ENCODE peak calls at places on chromosomes 11 and 22, in five cellular contexts. U, I, D, F and P are unnamed samples.

GRCh38 chr11:76810151-76810853 is 27.1 kb downstream of the TSKU start:
- DNase-seq in U (no peak), I (no peak), D (no peak), F (no peak), P (no peak)

GRCh38 chr11:26028294-26028954 is 303.5 kb upstream of the ANO3 start:
- DNase-seq in U (no peak), I (no peak), D (no peak), F (peak), P (no peak)

GRCh38 chr22:50012201-50013181 is at the start of gene IL17REL:
- DNase-seq in U (no peak), I (no peak), D (no peak), F (no peak), P (peak)

GRCh38 chr11:119594639-119595249 is 134.3 kb downstream of the NECTIN1 start:
- DNase-seq in U (no peak), I (peak), D (no peak), F (peak), P (no peak)

GRCh38 chr11:71298761-71299181 is 46.4 kb upstream of the SHANK2 start:
- DNase-seq in U (no peak), I (no peak), D (no peak), F (no peak), P (no peak)

GRCh38 chr11:116422976-116423375 is 349.8 kb downstream of the BUD13 start:
- DNase-seq in U (no peak), I (no peak), D (peak), F (peak), P (peak)

GRCh38 chr11:116112031-116112935 is 608.1 kb upstream of the CADM1 start:
- DNase-seq in U (no peak), I (no peak), D (no peak), F (no peak), P (no peak)

GRCh38 chr11:67054851-67055523 is 1.7 kb upstream of the RHOD start:
- DNase-seq in U (no peak), I (peak), D (no peak), F (peak), P (peak)

GRCh38 chr11:7573193-7573557 is 59.4 kb downstream of the PPFIBP2 start:
- DNase-seq in U (no peak), I (no peak), D (no peak), F (no peak), P (no peak)

GRCh38 chr22:35397095-35397904 is 2.6 kb upstream of the MCM5 start:
- DNase-seq in U (no peak), I (no peak), D (no peak), F (peak), P (no peak)

GRCh38 chr11:70019576-70020011 is 58.5 kb upstream of the ANO1 start:
- DNase-seq in U (no peak), I (no peak), D (no peak), F (no peak), P (no peak)

GRCh38 chr11:70364745-70365535 is 33.4 kb upstream of the CTTN start:
- DNase-seq in U (peak), I (no peak), D (no peak), F (no peak), P (no peak)

GRCh38 chr11:94820480-94820879 is 52.3 kb downstream of the AMOTL1 start:
- DNase-seq in U (no peak), I (no peak), D (no peak), F (no peak), P (no peak)

GRCh38 chr11:119532551-119532950 is 109.6 kb upstream of the THY1 start:
- DNase-seq in U (no peak), I (no peak), D (no peak), F (no peak), P (no peak)

GRCh38 chr22:39270280-39270679 is 25.5 kb upstream of the PDGFB start:
- DNase-seq in U (no peak), I (no peak), D (no peak), F (no peak), P (no peak)

GRCh38 chr11:79092791-79093313 is 348.0 kb downstream of the TENM4 start:
- DNase-seq in U (no peak), I (no peak), D (no peak), F (no peak), P (no peak)

GRCh38 chr22:36467946-36468345 is 13.5 kb downstream of the TXN2 start:
- DNase-seq in U (no peak), I (peak), D (no peak), F (no peak), P (no peak)

GRCh38 chr22:50576070-50576469 is 2.2 kb downstream of the CPT1B start:
- DNase-seq in U (no peak), I (peak), D (no peak), F (peak), P (peak)

GRCh38 chr11:67276821-67277230 is 10.6 kb downstream of the GRK2 start:
- DNase-seq in U (no peak), I (peak), D (no peak), F (no peak), P (no peak)

GRCh38 chr11:102446606-102447005 is 6.0 kb downstream of the TMEM123 start:
- DNase-seq in U (no peak), I (no peak), D (no peak), F (no peak), P (no peak)

GRCh38 chr11:12179019-12179418 is 68.6 kb downstream of the MICAL2 start:
- DNase-seq in U (no peak), I (no peak), D (no peak), F (no peak), P (no peak)
- H3K4me2 ChIP-seq in U (no peak), I (no peak), D (no peak), F (no peak), P (no peak)

DNA sequence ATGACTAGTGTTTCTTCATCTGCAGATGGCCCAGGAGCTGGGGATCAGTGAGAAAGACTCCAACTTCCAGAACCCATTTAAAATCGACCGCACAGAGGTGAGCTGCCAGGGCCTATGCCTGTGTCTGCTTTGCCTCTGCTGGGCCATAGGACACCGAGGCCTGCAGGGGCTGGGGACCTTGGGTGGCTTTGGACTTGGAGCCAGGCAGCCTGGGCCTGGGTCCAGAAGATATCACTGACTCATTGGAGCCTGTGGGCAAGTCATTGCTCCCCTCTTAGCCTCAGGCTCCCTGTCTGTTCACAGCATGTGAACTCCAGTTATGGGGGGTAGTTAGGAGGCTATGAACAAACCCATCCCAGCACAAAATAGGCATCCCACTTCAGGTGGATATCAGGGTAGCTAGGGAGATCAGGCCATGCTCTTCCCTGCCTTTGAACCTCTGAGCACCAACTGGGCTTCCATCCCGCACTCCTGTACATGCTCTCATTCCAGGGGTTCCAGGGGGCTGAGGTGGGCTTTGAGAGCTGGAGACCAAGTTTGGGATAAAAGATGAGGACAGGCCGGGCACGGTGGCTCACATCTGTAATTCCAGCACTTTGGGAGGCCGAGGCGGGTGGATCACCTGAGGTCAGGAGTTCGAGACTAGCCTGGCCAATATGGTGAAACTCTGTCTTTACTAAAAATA is 13.4 kb downstream of the CCDC134 start:
- DNase-seq in U (no peak), I (no peak), D (no peak), F (no peak), P (no peak)
- TF ChIP-seq GABPA in U (no peak), I (no peak), D (no peak), F (no peak), P (no peak)

DNA sequence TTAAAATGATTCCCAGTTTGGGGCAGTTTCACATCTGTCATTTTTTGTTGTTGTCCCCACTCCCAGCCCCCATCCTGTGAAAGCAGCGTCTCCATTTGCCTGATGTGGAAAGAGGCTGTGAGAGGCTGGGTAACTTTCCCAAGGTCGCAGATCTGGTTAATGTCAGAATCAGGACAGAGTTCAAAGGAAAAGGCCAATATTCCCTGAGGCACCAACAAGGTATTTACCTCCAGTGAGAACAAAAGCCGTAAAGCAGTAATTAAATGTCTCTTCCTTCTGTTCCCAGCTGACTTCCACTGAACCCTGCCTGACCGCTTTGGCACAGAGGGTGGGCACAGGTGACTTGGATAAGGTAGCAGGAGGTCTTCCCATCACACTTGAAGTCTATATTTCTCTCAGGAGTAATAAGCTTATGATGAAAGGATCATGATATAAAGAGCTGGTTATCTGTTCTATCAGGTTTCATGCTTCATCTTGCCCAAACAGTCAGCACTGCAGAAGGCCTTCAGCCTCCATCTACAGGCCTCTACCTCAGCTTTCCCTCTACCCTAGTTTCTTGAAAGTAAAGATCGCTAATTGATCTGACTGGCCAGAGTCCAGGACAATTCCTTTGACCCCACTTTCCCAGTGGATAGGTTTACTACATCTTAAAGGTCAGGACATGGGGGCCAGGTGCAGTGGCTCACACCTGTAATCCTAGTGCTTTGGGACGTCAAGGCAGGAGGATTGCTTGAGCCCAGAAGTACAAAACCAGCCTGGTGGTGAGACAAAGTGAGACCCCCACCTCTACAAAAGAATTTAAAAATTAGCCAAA is 9.4 kb downstream of the C11orf91 start:
- DNase-seq in U (no peak), I (no peak), D (no peak), F (peak), P (no peak)
- H3K4me2 ChIP-seq in U (no peak), I (no peak), D (no peak), F (peak), P (peak)

GRCh38 chr11:65488273-65489058 is 10.4 kb upstream of the MALAT1 start:
- DNase-seq in U (no peak), I (no peak), D (no peak), F (no peak), P (no peak)
- TF ChIP-seq GABPA in U (no peak), I (no peak), D (no peak), F (no peak), P (no peak)

GRCh38 chr11:22795914-22796313 is 33.7 kb downstream of the SVIP start:
- DNase-seq in U (no peak), I (peak), D (no peak), F (no peak), P (no peak)

GRCh38 chr11:22802861-22803260 is 26.7 kb downstream of the SVIP start:
- DNase-seq in U (no peak), I (no peak), D (no peak), F (peak), P (no peak)

GRCh38 chr11:22798890-22799289 is 30.7 kb downstream of the SVIP start:
- DNase-seq in U (no peak), I (no peak), D (no peak), F (no peak), P (no peak)

GRCh38 chr11:22797081-22797480 is 32.5 kb downstream of the SVIP start:
- DNase-seq in U (no peak), I (no peak), D (no peak), F (no peak), P (no peak)

GRCh38 chr11:22800482-22800881 is 29.1 kb downstream of the SVIP start:
- DNase-seq in U (no peak), I (no peak), D (no peak), F (no peak), P (no peak)
- H3K4me2 ChIP-seq in U (no peak), I (no peak), D (no peak), F (no peak), P (no peak)

DNA sequence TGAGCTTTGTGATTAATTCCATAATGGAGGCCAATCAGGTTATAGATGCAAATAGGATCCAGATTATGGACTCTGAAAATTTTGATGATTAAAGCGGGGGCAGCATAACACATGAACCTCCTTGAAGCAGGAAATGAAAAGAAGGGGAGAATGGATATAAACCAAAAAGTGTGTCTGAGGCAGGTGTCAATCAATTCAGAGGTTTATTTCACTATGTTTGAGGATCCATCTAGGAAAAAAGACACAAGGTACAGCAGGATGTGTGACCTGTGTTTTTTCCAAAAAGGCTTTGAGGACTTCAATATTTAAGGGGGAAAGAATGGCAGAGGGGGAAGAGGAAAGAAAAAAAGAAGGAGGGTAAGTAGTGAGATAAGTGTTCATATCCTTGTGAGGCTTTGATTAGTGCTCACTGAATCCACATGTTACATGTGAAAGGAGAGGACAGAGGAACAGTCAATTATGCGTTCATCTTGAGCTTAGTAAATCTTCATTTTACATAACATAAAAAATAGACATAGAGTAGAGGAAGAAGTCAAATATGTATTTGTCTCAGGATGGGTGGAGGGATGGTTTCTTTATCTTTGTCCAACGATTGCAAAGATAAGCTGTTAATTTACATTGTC is 34.1 kb downstream of the MS4A2 start:
- DNase-seq in U (no peak), I (no peak), D (no peak), F (no peak), P (no peak)
- TF ChIP-seq GABPA in U (no peak), I (no peak), D (no peak), F (no peak), P (no peak)

GRCh38 chr11:34480339-34480738 is 33.3 kb downstream of the ELF5 start:
- DNase-seq in U (no peak), I (no peak), D (no peak), F (no peak), P (no peak)
- H3K4me2 ChIP-seq in U (no peak), I (no peak), D (no peak), F (no peak), P (no peak)

GRCh38 chr11:36436084-36436483 is 74.0 kb downstream of the TRAF6 start:
- DNase-seq in U (no peak), I (no peak), D (no peak), F (no peak), P (peak)

GRCh38 chr11:36433896-36434295 is 76.2 kb downstream of the TRAF6 start:
- DNase-seq in U (no peak), I (no peak), D (no peak), F (no peak), P (no peak)

GRCh38 chr11:36431429-36432092 is 78.5 kb downstream of the TRAF6 start:
- DNase-seq in U (no peak), I (peak), D (no peak), F (peak), P (no peak)

GRCh38 chr11:36432747-36433146 is 77.3 kb downstream of the TRAF6 start:
- DNase-seq in U (no peak), I (no peak), D (no peak), F (no peak), P (no peak)

DNA sequence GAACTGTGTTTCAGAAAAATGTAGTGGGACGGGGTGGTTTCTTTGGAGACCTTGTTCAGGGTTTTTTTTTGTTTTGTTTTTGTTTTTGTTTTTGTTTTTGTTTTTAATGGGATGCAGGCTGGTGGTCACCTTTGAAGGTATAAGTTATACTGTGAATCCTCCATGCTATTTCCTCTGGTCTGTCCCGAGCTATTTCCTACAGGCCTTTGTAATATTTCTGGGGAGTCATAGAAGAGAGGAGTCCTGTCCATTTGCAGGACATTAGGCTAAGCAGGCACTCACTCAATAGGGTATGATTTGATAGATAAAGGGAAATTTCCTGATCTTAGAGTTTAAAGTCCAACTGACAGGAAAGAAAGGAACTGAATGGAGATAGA is 78.0 kb downstream of the TRAF6 start:
- DNase-seq in U (no peak), I (no peak), D (no peak), F (no peak), P (no peak)
- TF ChIP-seq GABPA in U (no peak), I (no peak), D (no peak), F (no peak), P (no peak)

GRCh38 chr11:68470304-68470811 is 9.8 kb downstream of the PPP6R3 start:
- DNase-seq in U (no peak), I (peak), D (no peak), F (no peak), P (peak)
- H3K4me2 ChIP-seq in U (peak), I (no peak), D (no peak), F (no peak), P (no peak)

GRCh38 chr11:93396356-93396755 is 65.8 kb downstream of the DEUP1 start:
- DNase-seq in U (no peak), I (no peak), D (no peak), F (no peak), P (no peak)
- TF ChIP-seq GABPA in U (no peak), I (no peak), D (no peak), F (no peak), P (no peak)